ENCODE peak calls at places on chromosomes 6 and 20, in six cellular contexts. V is prostate gland, O is heart left ventricle, C is stomach, J is uterus, D is endothelial cell of umbilical vein. K is an unnamed sample.

GRCh38 chr6:170583736-170584180 is 679 bp downstream of the PDCD2 start:
- DNase-seq in V (no peak), O (no peak), C (no peak), J (no peak), D (no peak), K (no peak)

GRCh38 chr20:58340853-58341252 is 31.3 kb downstream of the RAB22A start:
- DNase-seq in V (no peak), O (no peak), C (no peak), J (no peak), D (peak; percentile 8), K (no peak)

GRCh38 chr6:45253457-45253856 is 74.7 kb upstream of the RUNX2 start:
- DNase-seq in V (no peak), O (no peak), C (no peak), J (no peak), D (no peak), K (no peak)

GRCh38 chr6:156949376-156949775 is 172.2 kb downstream of the ARID1B start:
- DNase-seq in V (no peak), O (peak; percentile 60), C (no peak), J (no peak), D (peak; percentile 41), K (no peak)

GRCh38 chr6:53112404-53112803 is 36.2 kb downstream of the GCM1 start:
- DNase-seq in V (peak; percentile 77), O (no peak), C (peak; percentile 70), J (no peak), D (no peak), K (no peak)

GRCh38 chr20:62822788-62823651 is 6.2 kb downstream of the COL9A3 start:
- DNase-seq in V (no peak), O (no peak), C (peak; percentile 74), J (no peak), D (no peak), K (no peak)

GRCh38 chr6:85756982-85757381 is 114.3 kb upstream of the SYNCRIP start:
- DNase-seq in V (no peak), O (no peak), C (no peak), J (no peak), D (peak; percentile 43), K (no peak)

GRCh38 chr6:153024401-153025017 is 22.0 kb upstream of the MTRF1L start:
- DNase-seq in V (peak; percentile 42), O (no peak), C (peak; percentile 25), J (peak; percentile 30), D (peak; percentile 77), K (no peak)

GRCh38 chr6:1316482-1317220 is 4.8 kb downstream of the FOXQ1 start:
- DNase-seq in V (no peak), O (no peak), C (peak; percentile 73), J (no peak), D (no peak), K (no peak)

GRCh38 chr20:64038579-64039292 is 2.8 kb downstream of the C20orf204 start:
- DNase-seq in V (peak; percentile 54), O (peak; percentile 80), C (peak; percentile 78), J (peak; percentile 76), D (peak; percentile 96), K (peak; percentile 88)

GRCh38 chr6:43712590-43712989 is 25.0 kb upstream of the MRPS18A start:
- DNase-seq in V (no peak), O (no peak), C (no peak), J (no peak), D (no peak), K (no peak)

GRCh38 chr20:47351643-47352331 is 4.7 kb downstream of the ZMYND8 start:
- DNase-seq in V (no peak), O (no peak), C (no peak), J (no peak), D (peak; percentile 65), K (no peak)

GRCh38 chr6:163634514-163635171 is 220.1 kb downstream of the QKI start:
- DNase-seq in V (no peak), O (no peak), C (no peak), J (no peak), D (no peak), K (no peak)

GRCh38 chr20:29079769-29080690 is 2177.4 kb upstream of the DEFB115 start:
- DNase-seq in V (peak; percentile 66), O (peak; percentile 37), C (no peak), J (no peak), D (no peak), K (no peak)

GRCh38 chr20:2212457-2213005 is 83.3 kb upstream of the TGM3 start:
- DNase-seq in V (no peak), O (no peak), C (no peak), J (no peak), D (no peak), K (no peak)

GRCh38 chr6:147135211-147135672 is 69.0 kb upstream of the STXBP5 start:
- DNase-seq in V (no peak), O (peak; percentile 24), C (no peak), J (no peak), D (no peak), K (no peak)

GRCh38 chr6:97850458-97851218 is 567.6 kb upstream of the MMS22L start:
- DNase-seq in V (no peak), O (no peak), C (no peak), J (no peak), D (no peak), K (no peak)

GRCh38 chr20:50115591-50116367 is 2.8 kb upstream of the UBE2V1 start:
- DNase-seq in V (peak; percentile 98), O (peak; percentile 98), C (peak; percentile 99), J (peak; percentile 98), D (peak; percentile 98), K (peak; percentile 99)
- TF ChIP-seq POLR2A in V (peak; percentile 25), O (no peak), C (no peak), J (peak; percentile 48), D (peak; percentile 79), K (no peak)

GRCh38 chr6:166560222-166560621 is 26.3 kb downstream of the RAMACL start:
- DNase-seq in V (no peak), O (no peak), C (no peak), J (no peak), D (peak; percentile 26), K (no peak)

GRCh38 chr6:166559211-166559610 is 27.3 kb downstream of the RAMACL start:
- DNase-seq in V (no peak), O (no peak), C (no peak), J (no peak), D (no peak), K (no peak)

GRCh38 chr6:166561766-166562165 is 24.7 kb downstream of the RAMACL start:
- DNase-seq in V (no peak), O (no peak), C (no peak), J (peak; percentile 77), D (no peak), K (no peak)

GRCh38 chr6:166558156-166559025 is 28.1 kb downstream of the RAMACL start:
- DNase-seq in V (no peak), O (no peak), C (no peak), J (no peak), D (no peak), K (no peak)

GRCh38 chr6:166559662-166560061 is 26.8 kb downstream of the RAMACL start:
- DNase-seq in V (no peak), O (no peak), C (no peak), J (no peak), D (no peak), K (no peak)
- H3K4me1 ChIP-seq in V (no peaks in the 10 kb centered on the region), O (peaks cover 58% of the 10 kb centered on the region), C (peaks cover 8% of the 10 kb centered on the region), J (peaks cover 6% of the 10 kb centered on the region), D (peaks cover 36% of the 10 kb centered on the region), K (peaks cover 43% of the 10 kb centered on the region)

GRCh38 chr6:36610041-36610440 is 15.9 kb downstream of the SRSF3 start:
- DNase-seq in V (no peak), O (no peak), C (no peak), J (no peak), D (no peak), K (peak; percentile 36)

GRCh38 chr6:36609582-36609981 is 15.4 kb downstream of the SRSF3 start:
- DNase-seq in V (no peak), O (no peak), C (no peak), J (no peak), D (no peak), K (peak; percentile 15)

GRCh38 chr6:36605560-36606391 is 11.6 kb downstream of the SRSF3 start:
- DNase-seq in V (no peak), O (no peak), C (no peak), J (no peak), D (no peak), K (peak; percentile 22)

GRCh38 chr6:36608788-36609563 is 14.8 kb downstream of the SRSF3 start:
- DNase-seq in V (no peak), O (no peak), C (no peak), J (no peak), D (no peak), K (peak; percentile 20)

DNA sequence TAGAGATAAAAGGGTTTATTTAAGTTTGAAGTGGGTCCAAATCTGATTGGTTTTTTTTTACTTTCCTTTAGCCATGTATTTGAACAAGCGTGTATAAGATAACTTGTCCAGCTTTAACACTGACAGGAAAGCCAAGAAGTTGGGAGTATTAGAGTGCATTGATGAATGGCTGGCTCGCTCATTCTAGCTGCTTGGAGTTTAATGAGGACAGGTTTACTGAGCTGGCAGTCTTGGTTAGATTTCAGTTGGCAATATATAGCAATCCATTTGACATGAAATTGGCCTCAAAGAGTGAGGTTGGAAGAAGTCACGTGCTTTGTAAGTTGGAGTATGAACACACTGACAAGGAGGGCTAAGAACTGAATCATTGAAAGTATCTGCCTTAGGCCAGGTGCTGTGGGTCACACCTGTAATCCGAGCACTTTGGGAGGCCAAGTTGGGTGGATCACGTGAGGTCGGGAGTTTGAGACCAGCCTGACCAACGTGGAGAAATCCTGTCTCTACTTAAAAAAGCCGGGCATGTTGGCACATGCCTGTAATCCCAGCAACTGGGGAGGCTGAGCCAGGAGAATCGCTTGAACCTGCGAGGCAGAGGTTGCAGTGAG is 13.7 kb downstream of the SRSF3 start:
- DNase-seq in V (peak; percentile 71), O (no peak), C (peak; percentile 57), J (no peak), D (no peak), K (peak; percentile 32)
- TF ChIP-seq POLR2A in V (no peak), O (no peak), C (no peak), J (no peak), D (no peak), K (no peak)

GRCh38 chr6:37242042-37242428 is 15.5 kb upstream of the TBC1D22B start:
- DNase-seq in V (no peak), O (no peak), C (no peak), J (no peak), D (no peak), K (no peak)

GRCh38 chr6:37243131-37243815 is 14.3 kb upstream of the TBC1D22B start:
- DNase-seq in V (no peak), O (no peak), C (no peak), J (no peak), D (no peak), K (no peak)

GRCh38 chr6:37241131-37241530 is 16.4 kb upstream of the TBC1D22B start:
- DNase-seq in V (no peak), O (no peak), C (no peak), J (no peak), D (no peak), K (no peak)

GRCh38 chr6:37243816-37244370 is 13.7 kb upstream of the TBC1D22B start:
- DNase-seq in V (no peak), O (no peak), C (no peak), J (no peak), D (no peak), K (no peak)

DNA sequence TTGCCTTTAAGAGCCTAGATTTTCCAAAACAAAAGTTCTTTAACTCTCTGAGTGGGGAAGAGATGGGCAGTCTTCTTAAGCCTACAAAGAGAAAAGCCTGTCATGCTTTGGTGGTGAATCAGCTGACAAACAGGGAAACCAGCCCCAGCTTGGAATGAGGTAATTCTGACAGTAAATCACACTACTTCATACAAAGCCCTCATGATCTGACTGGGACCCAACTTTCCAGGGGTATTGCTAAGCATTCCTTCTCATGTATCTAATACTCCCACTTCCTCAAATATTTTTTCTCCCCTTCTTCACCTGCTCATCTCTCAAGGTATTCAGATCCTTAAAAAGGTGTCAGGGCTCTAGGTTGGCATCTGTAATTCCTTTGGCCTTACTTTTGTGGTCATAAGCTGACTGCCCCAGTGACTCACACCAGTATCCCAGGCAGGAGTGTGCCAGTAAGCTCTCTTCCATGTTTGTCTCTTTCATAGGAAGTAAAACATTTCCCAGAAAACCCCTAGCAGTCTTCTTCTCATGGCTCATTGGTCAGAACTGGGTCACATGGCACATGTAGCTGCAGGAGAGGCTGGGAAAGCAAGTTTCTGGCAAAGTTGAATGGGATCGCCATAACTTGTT is 15.0 kb upstream of the TBC1D22B start:
- DNase-seq in V (peak; percentile 36), O (peak; percentile 42), C (no peak), J (peak; percentile 82), D (peak; percentile 97), K (no peak)
- H3K4me1 ChIP-seq in V (no peaks in the 10 kb centered on the region), O (peaks cover 43% of the 10 kb centered on the region), C (peaks cover 34% of the 10 kb centered on the region), J (no peaks in the 10 kb centered on the region), D (peaks cover 58% of the 10 kb centered on the region), K (peaks cover 55% of the 10 kb centered on the region)